ENCODE peak calls at places on chromosome 12, in seven cellular contexts. L is Peyer's patch, P is A549, G is endothelial cell, R is A673, E is upper lobe of right lung, Q is HCT116. T is an unnamed sample.
A peak's percentile ranks its signal among the peaks of the same experiment; 100 is the strongest.

GRCh38 chr12:109932878-109933503 is 32.9 kb downstream of the TCHP start:
- DNase-seq in L (peak; percentile 57), P (no peak), G (no peak), R (no peak), E (no peak), Q (no peak), T (no peak)

GRCh38 chr12:96094201-96094600 is 58.8 kb upstream of the LTA4H start:
- DNase-seq in L (no peak), P (peak; percentile 22), G (peak; percentile 20), R (no peak), E (no peak), Q (peak; percentile 42), T (no peak)

GRCh38 chr12:9363145-9363544 is 154.9 kb upstream of the PZP start:
- DNase-seq in L (no peak), P (no peak), G (no peak), R (no peak), E (no peak), Q (no peak), T (no peak)

GRCh38 chr12:1873531-1874149 is 44.8 kb downstream of the CACNA2D4 start:
- DNase-seq in L (no peak), P (no peak), G (no peak), R (no peak), E (no peak), Q (no peak), T (no peak)

GRCh38 chr12:111598637-111599458 is at the start of gene ATXN2:
- DNase-seq in L (peak; percentile 78), P (no peak), G (peak; percentile 58), R (peak; percentile 83), E (peak; percentile 88), Q (no peak), T (peak; percentile 91)

GRCh38 chr12:119241049-119241448 is 62.3 kb downstream of the HSPB8 start:
- DNase-seq in L (no peak), P (no peak), G (no peak), R (no peak), E (no peak), Q (no peak), T (no peak)

GRCh38 chr12:106855221-106855758 is 80.8 kb downstream of the RIC8B start:
- DNase-seq in L (no peak), P (no peak), G (no peak), R (no peak), E (no peak), Q (no peak), T (no peak)

GRCh38 chr12:110498984-110499706 is 2.8 kb downstream of the VPS29 start:
- DNase-seq in L (no peak), P (peak; percentile 16), G (no peak), R (peak; percentile 34), E (no peak), Q (no peak), T (no peak)

GRCh38 chr12:93587601-93588000 is 15.1 kb downstream of the SOCS2 start:
- DNase-seq in L (no peak), P (no peak), G (no peak), R (no peak), E (no peak), Q (no peak), T (no peak)

GRCh38 chr12:57008113-57008687 is 1.9 kb upstream of the ZBTB39 start:
- DNase-seq in L (no peak), P (peak; percentile 79), G (no peak), R (peak; percentile 82), E (no peak), Q (peak; percentile 52), T (peak; percentile 66)

GRCh38 chr12:94596596-94596995 is 53.8 kb downstream of the TMCC3 start:
- DNase-seq in L (no peak), P (no peak), G (no peak), R (no peak), E (no peak), Q (no peak), T (no peak)

GRCh38 chr12:94618995-94619695 is 31.2 kb downstream of the TMCC3 start:
- DNase-seq in L (peak; percentile 72), P (peak; percentile 27), G (no peak), R (no peak), E (no peak), Q (peak; percentile 63), T (no peak)

GRCh38 chr12:85468356-85469157 is 188.5 kb downstream of the ALX1 start:
- DNase-seq in L (no peak), P (peak; percentile 78), G (peak; percentile 60), R (peak; percentile 83), E (no peak), Q (peak; percentile 36), T (peak; percentile 42)

GRCh38 chr12:19994970-19995369 is 373.4 kb upstream of the PDE3A start:
- DNase-seq in L (no peak), P (no peak), G (no peak), R (no peak), E (no peak), Q (no peak), T (no peak)

GRCh38 chr12:97299867-97300266 is 162.7 kb upstream of the RMST start:
- DNase-seq in L (no peak), P (no peak), G (no peak), R (no peak), E (no peak), Q (no peak), T (no peak)

GRCh38 chr12:20588057-20588456 is 107.1 kb upstream of the SLCO1C1 start:
- DNase-seq in L (no peak), P (no peak), G (no peak), R (no peak), E (no peak), Q (no peak), T (no peak)

GRCh38 chr12:117908411-117908810 is 60.4 kb downstream of the KSR2 start:
- DNase-seq in L (no peak), P (no peak), G (no peak), R (no peak), E (no peak), Q (no peak), T (no peak)

GRCh38 chr12:103901518-103902173 is 28.6 kb upstream of the HSP90B1 start:
- DNase-seq in L (peak; percentile 62), P (no peak), G (no peak), R (no peak), E (no peak), Q (no peak), T (no peak)

GRCh38 chr12:54560374-54560858 is 11.0 kb downstream of the PDE1B start:
- DNase-seq in L (peak; percentile 95), P (peak; percentile 80), G (peak; percentile 69), R (peak; percentile 95), E (peak; percentile 95), Q (peak; percentile 21), T (peak; percentile 94)

GRCh38 chr12:124993568-124994434 is at the start of gene BRI3BP:
- DNase-seq in L (peak; percentile 88), P (peak; percentile 67), G (peak; percentile 47), R (peak; percentile 80), E (peak; percentile 84), Q (no peak), T (peak; percentile 83)

GRCh38 chr12:124774462-124775167 is 89.0 kb downstream of the SCARB1 start:
- DNase-seq in L (peak; percentile 60), P (no peak), G (no peak), R (peak; percentile 86), E (no peak), Q (no peak), T (peak; percentile 75)

GRCh38 chr12:23488130-23488529 is 461.3 kb downstream of the SOX5 start:
- DNase-seq in L (no peak), P (no peak), G (no peak), R (no peak), E (no peak), Q (no peak), T (no peak)

GRCh38 chr12:15851919-15852318 is 30.3 kb upstream of the STRAP start:
- DNase-seq in L (no peak), P (no peak), G (no peak), R (no peak), E (no peak), Q (no peak), T (no peak)

DNA sequence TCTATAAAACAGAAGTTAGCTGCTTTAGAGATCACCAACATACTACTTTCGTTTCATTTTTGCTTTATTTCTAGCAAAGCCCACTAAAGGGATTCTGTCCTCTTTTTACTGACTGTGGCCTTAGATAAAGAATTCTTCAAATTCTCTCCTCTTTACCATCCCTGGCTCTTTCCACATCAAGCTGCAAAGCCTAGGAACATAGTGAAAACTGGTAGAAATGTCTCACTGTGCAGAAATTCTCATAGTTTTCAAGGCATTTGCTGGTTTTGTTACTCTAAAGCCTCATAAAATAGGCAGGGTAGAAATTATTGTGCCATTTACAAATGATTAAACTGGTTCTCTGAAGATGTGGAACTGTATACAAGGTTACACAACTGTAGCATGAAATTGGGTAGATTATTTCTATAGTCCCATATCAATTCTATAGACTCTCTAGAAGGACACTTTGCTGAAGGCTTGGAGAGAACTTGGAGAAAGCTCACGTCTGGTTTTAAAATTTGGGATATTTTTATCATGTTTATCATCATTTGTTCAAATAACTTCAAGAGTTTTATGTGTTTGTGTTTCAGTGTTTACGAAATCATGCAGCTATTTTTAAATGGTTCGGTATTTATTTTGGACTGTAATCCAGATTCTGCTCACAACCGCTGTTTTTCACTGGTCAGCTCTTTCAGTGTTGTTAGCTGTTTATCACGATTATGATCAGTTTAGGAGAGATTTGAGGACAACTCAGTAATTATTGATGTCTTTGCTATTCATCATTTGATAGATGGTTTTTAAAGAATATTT is 36.8 kb upstream of the CSRP2 start:
- DNase-seq in L (no peak), P (no peak), G (no peak), R (no peak), E (no peak), Q (no peak), T (no peak)
- TF ChIP-seq CTCF in L (no peak), P (no peak), G (no peak), R (no peak), E (no peak), Q (no peak), T (no peak)

GRCh38 chr12:44000309-44000952 is 164.6 kb downstream of the TMEM117 start:
- DNase-seq in L (peak; percentile 48), P (peak; percentile 71), G (peak; percentile 22), R (peak; percentile 87), E (no peak), Q (peak; percentile 60), T (peak; percentile 19)
- TF ChIP-seq CTCF in L (peak; percentile 54), P (peak; percentile 38), G (peak; percentile 72), R (peak; percentile 88), E (peak; percentile 51), Q (peak; percentile 75), T (peak; percentile 51)

GRCh38 chr12:68268971-68269370 is 15.6 kb upstream of the IL22 start:
- DNase-seq in L (no peak), P (no peak), G (no peak), R (no peak), E (no peak), Q (no peak), T (no peak)
- TF ChIP-seq CTCF in L (no peak), P (no peak), G (no peak), R (no peak), E (no peak), Q (no peak), T (no peak)

DNA sequence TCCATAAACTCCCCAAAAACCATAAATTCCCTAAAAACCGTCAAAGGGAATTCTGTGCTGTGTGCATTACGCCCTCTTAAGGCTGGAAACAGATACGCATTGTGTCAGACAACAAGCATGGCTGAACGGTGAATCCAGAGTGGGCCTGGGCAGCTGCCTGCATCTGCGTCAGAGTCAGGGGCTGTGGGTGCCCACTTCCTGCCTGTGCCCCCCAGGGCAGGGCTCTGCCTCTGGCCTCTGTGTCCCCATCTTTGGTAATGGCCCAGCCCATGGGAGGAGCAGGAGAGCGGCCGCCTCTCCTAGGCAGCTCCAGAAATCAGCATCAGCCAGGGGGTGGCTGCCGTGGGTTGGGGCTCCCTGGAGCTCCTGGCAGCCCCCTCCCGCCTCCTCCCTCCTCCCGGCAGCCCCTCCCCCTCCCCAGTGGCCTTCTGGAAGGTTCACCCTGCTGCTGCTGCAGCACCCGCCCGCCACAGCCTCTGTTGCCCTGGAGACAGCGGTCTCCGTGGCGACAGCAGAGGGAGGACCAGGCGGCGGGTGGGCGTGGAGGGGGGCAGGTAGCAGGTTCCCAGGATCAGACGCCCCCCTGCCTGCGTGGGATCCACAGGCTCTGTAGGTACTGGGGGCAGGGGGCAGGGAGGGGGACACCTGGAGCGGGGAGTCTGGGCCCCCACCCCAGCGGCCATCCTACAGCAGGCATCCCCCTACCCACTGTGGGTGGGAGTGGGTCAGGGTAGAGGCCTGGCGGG is 5.9 kb downstream of the MMP17 start:
- DNase-seq in L (no peak), P (peak; percentile 73), G (no peak), R (peak; percentile 66), E (no peak), Q (no peak), T (no peak)
- TF ChIP-seq CTCF in L (peak; percentile 5), P (peak; percentile 55), G (peak; percentile 35), R (peak; percentile 73), E (no peak), Q (peak; percentile 71), T (peak; percentile 25)